ENCODE peak calls at places on chromosome 1, in eight cellular contexts. C is GM03348; G is Right ventricle myocardium superior; K is activated CD8-positive, alpha-beta memory T cell treated with anti-CD3 and anti-CD28 coated beads for 24 hours; T is Caki2; D is nucleus accumbens; S is heart right ventricle; U is T follicular helper cell. O is an unnamed sample.

GRCh38 chr1:167388976-167389375 is 129.4 kb downstream of the CD247 start:
- DNase-seq in C (no peak), G (no peak), K (no peak), T (no peak), D (no peak), S (no peak), U (no peak), O (no peak)

GRCh38 chr1:29524285-29525065 is 288.2 kb downstream of the PTPRU start:
- DNase-seq in C (no peak), G (no peak), K (no peak), T (no peak), D (no peak), S (no peak), U (no peak), O (no peak)

GRCh38 chr1:153799016-153799415 is 23.8 kb downstream of the SLC27A3 start:
- DNase-seq in C (no peak), G (no peak), K (no peak), T (no peak), D (no peak), S (no peak), U (no peak), O (no peak)

GRCh38 chr1:177517556-177517955 is 346.8 kb downstream of the BRINP2 start:
- DNase-seq in C (peak; percentile 4), G (no peak), K (no peak), T (no peak), D (no peak), S (no peak), U (no peak), O (no peak)

GRCh38 chr1:232084584-232085223 is 458.1 kb downstream of the DISC1 start:
- DNase-seq in C (no peak), G (no peak), K (no peak), T (peak; percentile 15), D (no peak), S (no peak), U (no peak), O (no peak)

GRCh38 chr1:41641483-41641829 is 157.0 kb upstream of the EDN2 start:
- DNase-seq in C (no peak), G (no peak), K (no peak), T (no peak), D (no peak), S (no peak), U (no peak), O (peak; percentile 28)

GRCh38 chr1:162369571-162369970 is 7.1 kb downstream of the SPATA46 start:
- DNase-seq in C (no peak), G (no peak), K (no peak), T (no peak), D (no peak), S (no peak), U (no peak), O (no peak)

GRCh38 chr1:1531947-1532346 is 8.5 kb downstream of the TMEM240 start:
- DNase-seq in C (no peak), G (no peak), K (no peak), T (no peak), D (no peak), S (no peak), U (no peak), O (no peak)

GRCh38 chr1:54768093-54768492 is 3.8 kb upstream of the PARS2 start:
- DNase-seq in C (no peak), G (no peak), K (no peak), T (no peak), D (no peak), S (no peak), U (no peak), O (no peak)

GRCh38 chr1:36023098-36023769 is 60.7 kb upstream of the TEKT2 start:
- DNase-seq in C (no peak), G (no peak), K (no peak), T (no peak), D (no peak), S (no peak), U (no peak), O (no peak)

GRCh38 chr1:234270103-234270502 is 103.2 kb upstream of the COA6 start:
- DNase-seq in C (no peak), G (no peak), K (no peak), T (no peak), D (no peak), S (no peak), U (no peak), O (no peak)

GRCh38 chr1:31152181-31152768 is 86.8 kb upstream of the PUM1 start:
- DNase-seq in C (peak; percentile 47), G (no peak), K (no peak), T (peak; percentile 53), D (no peak), S (no peak), U (no peak), O (no peak)

GRCh38 chr1:192906334-192906733 is 97.5 kb downstream of the RGS2 start:
- DNase-seq in C (no peak), G (no peak), K (no peak), T (no peak), D (no peak), S (no peak), U (no peak), O (no peak)

GRCh38 chr1:27179373-27179772 is 24.4 kb upstream of the SLC9A1 start:
- DNase-seq in C (no peak), G (no peak), K (no peak), T (no peak), D (no peak), S (no peak), U (no peak), O (no peak)

O was measured in stimulated activated CD4-positive, alpha-beta T cell treated with anti-CD3 and anti-CD28 coated beads, Interleukin-4, amount 100 ng/mL, for 4 hours.